ENCODE peak calls at places on chromosomes 4 and X, in nine cellular contexts. One of them, this sample, is unnamed.

GRCh38 chr4:39750216-39750615 is 52.3 kb downstream of the UBE2K start:
- DNase-seq in H1: no peak
- DNase-seq in spleen: no peak
- DNase-seq in bronchial epithelial cell: no peak
- DNase-seq in mammary epithelial cell: no peak
- DNase-seq in fibroblast of lung: no peak
- DNase-seq in mucosa of descending colon: no peak
- DNase-seq in cardiac fibroblast: peak; percentile 13
- DNase-seq in transverse colon: no peak
- DNase-seq in this sample: no peak

GRCh38 chr4:1347410-1347864 is 429 bp downstream of the UVSSA start:
- DNase-seq in mucosa of descending colon: peak; percentile 86
- DNase-seq in H1: no peak
- DNase-seq in transverse colon: peak; percentile 76
- DNase-seq in bronchial epithelial cell: peak; percentile 44
- DNase-seq in spleen: peak; percentile 95
- DNase-seq in fibroblast of lung: peak; percentile 84
- DNase-seq in cardiac fibroblast: peak; percentile 93
- DNase-seq in mammary epithelial cell: peak; percentile 73
- DNase-seq in this sample: peak; percentile 18

GRCh38 chrX:119004920-119005524 is 30.6 kb downstream of the LONRF3 start:
- DNase-seq in fibroblast of lung: peak; percentile 35
- DNase-seq in mucosa of descending colon: no peak
- DNase-seq in mammary epithelial cell: peak; percentile 14
- DNase-seq in H1: no peak
- DNase-seq in transverse colon: peak; percentile 53
- DNase-seq in bronchial epithelial cell: peak; percentile 14
- DNase-seq in cardiac fibroblast: peak; percentile 57
- DNase-seq in spleen: peak; percentile 87
- DNase-seq in this sample: peak; percentile 18

GRCh38 chr4:15003441-15003890 is 1.2 kb downstream of the CPEB2 start:
- DNase-seq in H1: no peak
- DNase-seq in bronchial epithelial cell: peak; percentile 7
- DNase-seq in mammary epithelial cell: peak; percentile 41
- DNase-seq in spleen: peak; percentile 95
- DNase-seq in fibroblast of lung: no peak
- DNase-seq in mucosa of descending colon: peak; percentile 82
- DNase-seq in cardiac fibroblast: peak; percentile 52
- DNase-seq in transverse colon: peak; percentile 68
- DNase-seq in this sample: peak; percentile 29

GRCh38 chrX:97189668-97190067 is 306.0 kb downstream of the RPA4 start:
- DNase-seq in fibroblast of lung: no peak
- DNase-seq in spleen: no peak
- DNase-seq in H1: no peak
- DNase-seq in transverse colon: no peak
- DNase-seq in mucosa of descending colon: no peak
- DNase-seq in cardiac fibroblast: no peak
- DNase-seq in bronchial epithelial cell: peak; percentile 3
- DNase-seq in mammary epithelial cell: no peak
- DNase-seq in this sample: no peak

GRCh38 chrX:12878536-12878935 is 11.7 kb downstream of the TLR7 start:
- DNase-seq in spleen: no peak
- DNase-seq in cardiac fibroblast: no peak
- DNase-seq in transverse colon: no peak
- DNase-seq in fibroblast of lung: no peak
- DNase-seq in mucosa of descending colon: no peak
- DNase-seq in bronchial epithelial cell: peak; percentile 29
- DNase-seq in H1: no peak
- DNase-seq in mammary epithelial cell: peak; percentile 33
- DNase-seq in this sample: no peak

GRCh38 chr4:184342167-184342856 is 124.6 kb upstream of the ENPP6 start:
- DNase-seq in mammary epithelial cell: no peak
- DNase-seq in spleen: no peak
- DNase-seq in H1: no peak
- DNase-seq in transverse colon: no peak
- DNase-seq in mucosa of descending colon: no peak
- DNase-seq in cardiac fibroblast: no peak
- DNase-seq in bronchial epithelial cell: no peak
- DNase-seq in fibroblast of lung: no peak
- DNase-seq in this sample: no peak

GRCh38 chrX:33133320-33133719 is 78.0 kb downstream of the DMD start:
- DNase-seq in transverse colon: no peak
- DNase-seq in H1: no peak
- DNase-seq in spleen: no peak
- DNase-seq in mammary epithelial cell: no peak
- DNase-seq in mucosa of descending colon: no peak
- DNase-seq in cardiac fibroblast: no peak
- DNase-seq in fibroblast of lung: no peak
- DNase-seq in bronchial epithelial cell: no peak
- DNase-seq in this sample: no peak

GRCh38 chr4:111228396-111228795 is 605.5 kb upstream of the PITX2 start:
- DNase-seq in fibroblast of lung: no peak
- DNase-seq in cardiac fibroblast: no peak
- DNase-seq in mucosa of descending colon: no peak
- DNase-seq in spleen: no peak
- DNase-seq in mammary epithelial cell: no peak
- DNase-seq in transverse colon: no peak
- DNase-seq in H1: no peak
- DNase-seq in bronchial epithelial cell: no peak
- DNase-seq in this sample: no peak

GRCh38 chrX:108511721-108512120 is 72.1 kb downstream of the COL4A5 start:
- DNase-seq in fibroblast of lung: peak; percentile 46
- DNase-seq in mucosa of descending colon: no peak
- DNase-seq in mammary epithelial cell: peak; percentile 51
- DNase-seq in spleen: no peak
- DNase-seq in transverse colon: no peak
- DNase-seq in bronchial epithelial cell: no peak
- DNase-seq in cardiac fibroblast: peak; percentile 26
- DNase-seq in H1: no peak
- DNase-seq in this sample: no peak

GRCh38 chr4:61200991-61201526 is 933 bp downstream of the ADGRL3 start:
- DNase-seq in mucosa of descending colon: no peak
- DNase-seq in bronchial epithelial cell: no peak
- DNase-seq in H1: no peak
- DNase-seq in fibroblast of lung: peak; percentile 49
- DNase-seq in transverse colon: no peak
- DNase-seq in mammary epithelial cell: peak; percentile 46
- DNase-seq in spleen: no peak
- DNase-seq in cardiac fibroblast: peak; percentile 38
- DNase-seq in this sample: no peak
- H3K4me3 ChIP-seq in mucosa of descending colon: no peak overlapping the region
- H3K4me3 ChIP-seq in bronchial epithelial cell: peak overlapping the region; percentile 35
- H3K4me3 ChIP-seq in H1: peak overlapping the region; percentile 80
- H3K4me3 ChIP-seq in fibroblast of lung: no peak overlapping the region
- H3K4me3 ChIP-seq in transverse colon: peak overlapping the region; percentile 59
- H3K4me3 ChIP-seq in mammary epithelial cell: peak overlapping the region; percentile 76
- H3K4me3 ChIP-seq in spleen: peak overlapping the region; percentile 25
- H3K4me3 ChIP-seq in cardiac fibroblast: peak overlapping the region; percentile 64
- H3K4me3 ChIP-seq in this sample: no peak overlapping the region

GRCh38 chr4:8607603-8608481 is 15.3 kb downstream of the CPZ start:
- DNase-seq in bronchial epithelial cell: no peak
- DNase-seq in transverse colon: peak; percentile 23
- DNase-seq in mammary epithelial cell: no peak
- DNase-seq in fibroblast of lung: no peak
- DNase-seq in cardiac fibroblast: peak; percentile 7
- DNase-seq in mucosa of descending colon: no peak
- DNase-seq in H1: peak; percentile 21
- DNase-seq in spleen: peak; percentile 84
- DNase-seq in this sample: peak; percentile 17

GRCh38 chr4:8609824-8610350 is 17.3 kb downstream of the CPZ start:
- DNase-seq in transverse colon: no peak
- DNase-seq in mucosa of descending colon: no peak
- DNase-seq in bronchial epithelial cell: no peak
- DNase-seq in cardiac fibroblast: no peak
- DNase-seq in mammary epithelial cell: no peak
- DNase-seq in spleen: no peak
- DNase-seq in H1: no peak
- DNase-seq in fibroblast of lung: no peak
- DNase-seq in this sample: no peak

GRCh38 chr4:8606966-8607365 is 14.4 kb downstream of the CPZ start:
- DNase-seq in mucosa of descending colon: no peak
- DNase-seq in cardiac fibroblast: no peak
- DNase-seq in bronchial epithelial cell: no peak
- DNase-seq in transverse colon: no peak
- DNase-seq in H1: no peak
- DNase-seq in mammary epithelial cell: no peak
- DNase-seq in fibroblast of lung: no peak
- DNase-seq in spleen: no peak
- DNase-seq in this sample: no peak

GRCh38 chr4:8609406-8609805 is 16.8 kb downstream of the CPZ start:
- DNase-seq in mammary epithelial cell: no peak
- DNase-seq in bronchial epithelial cell: no peak
- DNase-seq in transverse colon: no peak
- DNase-seq in spleen: no peak
- DNase-seq in H1: no peak
- DNase-seq in mucosa of descending colon: no peak
- DNase-seq in fibroblast of lung: no peak
- DNase-seq in cardiac fibroblast: no peak
- DNase-seq in this sample: no peak

DNA sequence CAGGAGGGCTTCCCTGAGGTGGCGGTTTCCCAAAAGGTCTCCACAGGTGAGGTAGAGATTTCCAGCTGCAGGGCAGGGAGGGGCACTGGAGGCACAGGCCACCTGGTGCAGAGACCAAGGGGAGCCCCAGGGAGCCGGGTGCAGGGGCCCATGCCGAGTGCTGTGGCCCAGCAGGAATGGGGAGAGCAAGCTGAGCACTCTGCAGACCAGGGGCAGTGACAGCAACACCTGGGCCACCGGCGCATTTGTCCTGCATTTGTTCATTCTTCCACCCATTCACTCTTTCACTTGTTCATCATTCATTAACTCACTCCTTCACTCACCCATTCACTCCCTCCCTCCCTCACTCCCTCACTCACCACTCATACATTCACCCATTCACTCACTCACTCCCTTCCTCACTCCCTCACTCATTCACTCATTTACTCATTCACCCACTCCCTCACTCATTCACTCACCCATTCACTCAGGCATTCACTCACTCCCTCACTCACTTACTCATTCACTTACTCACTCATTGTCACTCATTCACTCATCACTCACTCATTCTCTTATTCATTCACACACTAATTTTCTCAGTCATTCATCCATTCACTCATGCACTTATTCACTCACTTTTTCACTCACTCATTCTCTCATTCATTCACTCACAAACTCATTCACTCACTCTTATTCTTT is 16.3 kb downstream of the CPZ start:
- DNase-seq in transverse colon: no peak
- DNase-seq in cardiac fibroblast: no peak
- DNase-seq in mucosa of descending colon: no peak
- DNase-seq in fibroblast of lung: no peak
- DNase-seq in bronchial epithelial cell: no peak
- DNase-seq in mammary epithelial cell: no peak
- DNase-seq in H1: no peak
- DNase-seq in spleen: no peak
- DNase-seq in this sample: no peak
- H3K4me3 ChIP-seq in transverse colon: no peak overlapping the region
- H3K4me3 ChIP-seq in cardiac fibroblast: no peak overlapping the region
- H3K4me3 ChIP-seq in mucosa of descending colon: no peak overlapping the region
- H3K4me3 ChIP-seq in fibroblast of lung: no peak overlapping the region
- H3K4me3 ChIP-seq in bronchial epithelial cell: no peak overlapping the region
- H3K4me3 ChIP-seq in mammary epithelial cell: no peak overlapping the region
- H3K4me3 ChIP-seq in H1: no peak overlapping the region
- H3K4me3 ChIP-seq in spleen: no peak overlapping the region
- H3K4me3 ChIP-seq in this sample: no peak overlapping the region

DNA sequence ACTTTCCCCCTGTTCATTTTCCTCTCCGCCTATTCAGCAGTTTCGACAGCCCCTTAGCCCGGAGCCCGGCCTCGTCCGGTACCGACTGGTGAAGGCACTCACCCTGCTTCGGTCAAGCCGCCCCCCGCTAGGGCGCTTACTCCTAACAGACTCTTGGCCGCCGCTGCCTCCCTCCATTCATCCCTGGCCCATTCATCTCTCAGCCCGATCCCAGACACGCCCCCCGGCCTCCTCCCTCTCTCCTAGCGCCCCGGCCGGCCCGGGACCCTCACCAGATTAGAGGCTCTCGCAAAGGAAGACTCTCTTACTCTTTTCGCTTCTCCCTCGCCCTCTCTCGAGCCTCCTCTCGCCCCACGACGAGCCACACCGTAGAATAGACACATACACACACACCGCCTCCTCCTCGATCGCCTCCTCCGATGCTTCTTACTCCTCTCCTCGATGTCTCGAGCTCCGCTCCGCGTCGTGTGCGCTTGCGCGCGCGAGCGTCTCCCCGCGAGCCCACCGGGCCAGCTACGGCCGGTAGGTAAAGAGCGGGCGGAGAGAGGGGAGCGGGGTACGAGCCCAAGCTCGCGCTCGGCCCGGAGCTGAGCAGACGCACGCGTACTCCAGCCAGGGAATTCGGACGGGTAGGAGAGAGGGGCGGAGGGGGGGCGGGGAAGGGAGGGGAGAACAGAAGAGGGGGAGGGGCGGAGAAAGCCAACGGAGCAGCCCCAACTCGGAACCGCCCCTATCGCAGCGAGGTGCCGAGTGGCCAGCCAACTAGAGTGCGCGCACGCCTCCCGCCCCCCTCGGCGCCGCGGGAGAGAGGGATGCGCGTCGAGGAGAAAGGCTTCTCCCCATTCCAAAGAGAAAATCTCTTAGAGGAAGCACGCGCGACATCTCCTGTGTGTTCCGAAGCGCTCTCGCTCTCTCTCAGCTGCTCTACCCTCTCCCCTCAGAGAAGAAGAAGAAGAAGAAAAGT is at the start of gene WNK3:
- DNase-seq in transverse colon: peak; percentile 50
- DNase-seq in cardiac fibroblast: peak; percentile 83
- DNase-seq in mammary epithelial cell: peak; percentile 32
- DNase-seq in spleen: peak; percentile 81
- DNase-seq in H1: peak; percentile 63
- DNase-seq in bronchial epithelial cell: peak; percentile 39
- DNase-seq in mucosa of descending colon: peak; percentile 59
- DNase-seq in fibroblast of lung: peak; percentile 77
- DNase-seq in this sample: peak; percentile 21
- H3K4me3 ChIP-seq in transverse colon: peak within 1 kb of the TSS; percentile 47
- H3K4me3 ChIP-seq in cardiac fibroblast: peak within 1 kb of the TSS; percentile 51
- H3K4me3 ChIP-seq in mammary epithelial cell: peak within 1 kb of the TSS; percentile 44
- H3K4me3 ChIP-seq in spleen: peak within 1 kb of the TSS; percentile 43
- H3K4me3 ChIP-seq in H1: peak within 1 kb of the TSS; percentile 72
- H3K4me3 ChIP-seq in bronchial epithelial cell: peak within 1 kb of the TSS; percentile 40
- H3K4me3 ChIP-seq in mucosa of descending colon: no peak within 1 kb of the TSS
- H3K4me3 ChIP-seq in fibroblast of lung: peak within 1 kb of the TSS; percentile 19
- H3K4me3 ChIP-seq in this sample: peak within 1 kb of the TSS; percentile 50

DNA sequence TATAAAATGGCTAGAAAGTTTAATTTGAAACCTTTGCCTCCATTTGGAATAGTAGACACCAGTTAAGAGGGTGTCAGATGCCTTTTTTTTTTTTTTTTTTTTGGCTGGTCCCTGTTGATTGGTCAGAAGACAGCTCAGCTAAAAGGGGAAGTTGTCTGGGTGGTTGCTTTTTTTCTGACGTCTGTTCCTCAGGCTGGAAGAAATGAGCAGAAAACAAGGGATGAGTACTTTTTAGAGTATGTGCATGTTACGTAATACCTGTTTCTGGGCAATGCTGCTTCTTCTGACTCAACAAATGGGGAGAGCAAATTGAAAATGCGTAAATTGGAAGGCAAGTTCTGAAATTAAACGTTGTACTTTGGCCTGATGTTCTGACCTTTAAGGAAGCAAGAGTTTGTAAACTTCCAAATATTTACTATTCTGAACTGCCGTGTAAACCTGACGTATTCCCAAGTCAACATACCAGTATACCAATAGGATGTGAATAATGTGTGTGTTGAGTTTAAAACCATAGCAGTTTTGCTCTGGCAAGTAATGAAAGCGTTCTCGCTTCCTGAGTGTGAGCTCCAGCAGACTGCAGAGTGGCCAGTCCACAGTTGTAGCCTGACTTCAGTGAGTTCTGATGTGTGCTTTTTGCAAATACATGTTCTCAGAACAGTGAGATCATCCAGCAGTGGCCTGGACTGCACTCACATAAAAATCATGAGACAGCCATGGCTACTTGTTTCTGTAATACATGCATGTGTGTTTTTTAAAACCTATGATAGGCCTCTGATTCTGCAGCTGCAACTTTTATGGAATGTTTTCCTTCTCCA is 1.7 kb downstream of the SAT1 start:
- DNase-seq in mammary epithelial cell: peak; percentile 81
- DNase-seq in transverse colon: no peak
- DNase-seq in fibroblast of lung: peak; percentile 94
- DNase-seq in cardiac fibroblast: peak; percentile 82
- DNase-seq in H1: no peak
- DNase-seq in bronchial epithelial cell: peak; percentile 76
- DNase-seq in spleen: no peak
- DNase-seq in mucosa of descending colon: no peak
- DNase-seq in this sample: no peak
- H3K4me3 ChIP-seq in mammary epithelial cell: peak overlapping the region; percentile 49
- H3K4me3 ChIP-seq in transverse colon: peak overlapping the region; percentile 81
- H3K4me3 ChIP-seq in fibroblast of lung: peak overlapping the region; percentile 28
- H3K4me3 ChIP-seq in cardiac fibroblast: peak overlapping the region; percentile 68
- H3K4me3 ChIP-seq in H1: no peak overlapping the region
- H3K4me3 ChIP-seq in bronchial epithelial cell: peak overlapping the region; percentile 71
- H3K4me3 ChIP-seq in spleen: peak overlapping the region; percentile 40
- H3K4me3 ChIP-seq in mucosa of descending colon: no peak overlapping the region
- H3K4me3 ChIP-seq in this sample: peak overlapping the region; percentile 94